ENCODE peak calls at places on chromosomes 12 and 14, in five cellular contexts. One of them, this sample, is unnamed.

GRCh38 chr12:31363416-31363809 is 37.5 kb upstream of the SINHCAF start:
- DNase-seq in hypothalamus: no peak
- DNase-seq in KG1: no peak
- DNase-seq in HL-60: no peak
- DNase-seq in body of pancreas: no peak
- DNase-seq in this sample: no peak

GRCh38 chr14:104931771-104932675 is 7.3 kb downstream of the PLD4 start:
- DNase-seq in hypothalamus: no peak
- DNase-seq in KG1: no peak
- DNase-seq in HL-60: no peak
- DNase-seq in body of pancreas: no peak
- DNase-seq in this sample: peak

GRCh38 chr12:13215056-13215455 is 18.5 kb downstream of the EMP1 start:
- DNase-seq in hypothalamus: no peak
- DNase-seq in KG1: no peak
- DNase-seq in HL-60: no peak
- DNase-seq in body of pancreas: no peak
- DNase-seq in this sample: no peak

GRCh38 chr12:65611396-65611795 is 212.9 kb upstream of the HMGA2 start:
- DNase-seq in hypothalamus: no peak
- DNase-seq in KG1: no peak
- DNase-seq in HL-60: no peak
- DNase-seq in body of pancreas: no peak
- DNase-seq in this sample: no peak

GRCh38 chr12:111105294-111105693 is 184.9 kb upstream of the MYL2 start:
- DNase-seq in hypothalamus: no peak
- DNase-seq in KG1: no peak
- DNase-seq in HL-60: no peak
- DNase-seq in body of pancreas: no peak
- DNase-seq in this sample: no peak

GRCh38 chr12:54053625-54054441 is at the start of gene HOXC4:
- DNase-seq in hypothalamus: no peak
- DNase-seq in KG1: no peak
- DNase-seq in HL-60: no peak
- DNase-seq in body of pancreas: no peak
- DNase-seq in this sample: peak

GRCh38 chr12:96305665-96306064 is 94.6 kb downstream of the CDK17 start:
- DNase-seq in hypothalamus: no peak
- DNase-seq in KG1: no peak
- DNase-seq in HL-60: no peak
- DNase-seq in body of pancreas: no peak
- DNase-seq in this sample: no peak

GRCh38 chr14:105059035-105059916 is 6.0 kb downstream of the GPR132 start:
- DNase-seq in hypothalamus: no peak
- DNase-seq in KG1: no peak
- DNase-seq in HL-60: no peak
- DNase-seq in body of pancreas: peak
- DNase-seq in this sample: no peak

GRCh38 chr12:9372202-9372601 is 164.0 kb upstream of the PZP start:
- DNase-seq in hypothalamus: no peak
- DNase-seq in KG1: no peak
- DNase-seq in HL-60: no peak
- DNase-seq in body of pancreas: no peak
- DNase-seq in this sample: no peak

GRCh38 chr12:5787828-5788227 is 157.2 kb downstream of the ANO2 start:
- DNase-seq in hypothalamus: no peak
- DNase-seq in KG1: no peak
- DNase-seq in HL-60: no peak
- DNase-seq in body of pancreas: no peak
- DNase-seq in this sample: no peak

GRCh38 chr14:68519788-68520187 is 273.1 kb downstream of the ZFP36L1 start:
- DNase-seq in hypothalamus: no peak
- DNase-seq in KG1: no peak
- DNase-seq in HL-60: no peak
- DNase-seq in body of pancreas: no peak
- DNase-seq in this sample: no peak

GRCh38 chr14:104680806-104681688 is 8.4 kb upstream of the INF2 start:
- DNase-seq in hypothalamus: no peak
- DNase-seq in KG1: no peak
- DNase-seq in HL-60: no peak
- DNase-seq in body of pancreas: peak
- DNase-seq in this sample: no peak

GRCh38 chr12:569803-570236 is 93.4 kb downstream of the NINJ2 start:
- DNase-seq in hypothalamus: peak
- DNase-seq in KG1: peak
- DNase-seq in HL-60: no peak
- DNase-seq in body of pancreas: peak
- DNase-seq in this sample: peak

This sample was measured in nephron progenitor cell.